ENCODE peak calls at places on chromosome 4, in six cellular contexts. One of them, this sample, is unnamed.

GRCh38 chr4:156298230-156298629 is 344.6 kb upstream of the CTSO start:
- DNase-seq in K562: no peak
- DNase-seq in HepG2: no peak
- DNase-seq in GM12878: no peak
- DNase-seq in SK-N-SH: no peak
- DNase-seq in H1: no peak
- DNase-seq in this sample: no peak

GRCh38 chr4:113684534-113685091 is 76.9 kb downstream of the CAMK2D start:
- DNase-seq in GM12878: no peak
- DNase-seq in H1: no peak
- DNase-seq in HepG2: peak
- DNase-seq in SK-N-SH: peak
- DNase-seq in K562: no peak
- DNase-seq in this sample: no peak

GRCh38 chr4:109803924-109804571 is 2.2 kb upstream of the CFI start:
- DNase-seq in GM12878: peak
- DNase-seq in K562: no peak
- DNase-seq in SK-N-SH: peak
- DNase-seq in H1: no peak
- DNase-seq in HepG2: peak
- DNase-seq in this sample: peak

GRCh38 chr4:151569650-151570049 is 160.7 kb downstream of the FHIP1A start:
- DNase-seq in H1: no peak
- DNase-seq in HepG2: no peak
- DNase-seq in SK-N-SH: no peak
- DNase-seq in GM12878: no peak
- DNase-seq in K562: no peak
- DNase-seq in this sample: no peak

GRCh38 chr4:107219681-107220080 is 183.6 kb upstream of the DKK2 start:
- DNase-seq in SK-N-SH: no peak
- DNase-seq in HepG2: no peak
- DNase-seq in H1: no peak
- DNase-seq in GM12878: no peak
- DNase-seq in K562: no peak
- DNase-seq in this sample: no peak

GRCh38 chr4:4377683-4378082 is 9.2 kb upstream of the NSG1 start:
- DNase-seq in H1: no peak
- DNase-seq in HepG2: no peak
- DNase-seq in GM12878: no peak
- DNase-seq in K562: no peak
- DNase-seq in SK-N-SH: no peak
- DNase-seq in this sample: no peak

GRCh38 chr4:152054731-152055130 is 293.9 kb upstream of the GATB start:
- DNase-seq in K562: no peak
- DNase-seq in GM12878: no peak
- DNase-seq in SK-N-SH: peak
- DNase-seq in HepG2: no peak
- DNase-seq in H1: no peak
- DNase-seq in this sample: no peak

GRCh38 chr4:173264245-173264959 is 69.8 kb downstream of the HMGB2 start:
- DNase-seq in GM12878: no peak
- DNase-seq in K562: peak
- DNase-seq in SK-N-SH: peak
- DNase-seq in H1: no peak
- DNase-seq in HepG2: no peak
- DNase-seq in this sample: no peak

GRCh38 chr4:17475481-17475880 is 36.4 kb downstream of the QDPR start:
- DNase-seq in K562: no peak
- DNase-seq in H1: no peak
- DNase-seq in GM12878: no peak
- DNase-seq in HepG2: no peak
- DNase-seq in SK-N-SH: peak
- DNase-seq in this sample: no peak

GRCh38 chr4:158782539-158783360 is 13.9 kb downstream of the FNIP2 start:
- DNase-seq in H1: no peak
- DNase-seq in GM12878: peak
- DNase-seq in HepG2: peak
- DNase-seq in SK-N-SH: no peak
- DNase-seq in K562: no peak
- DNase-seq in this sample: no peak

GRCh38 chr4:120722655-120723054 is 199.9 kb downstream of the PRDM5 start:
- DNase-seq in HepG2: no peak
- DNase-seq in GM12878: no peak
- DNase-seq in SK-N-SH: no peak
- DNase-seq in H1: no peak
- DNase-seq in K562: no peak
- DNase-seq in this sample: no peak

GRCh38 chr4:26713563-26714145 is 129.8 kb downstream of the TBC1D19 start:
- DNase-seq in HepG2: no peak
- DNase-seq in H1: no peak
- DNase-seq in SK-N-SH: no peak
- DNase-seq in GM12878: no peak
- DNase-seq in K562: no peak
- DNase-seq in this sample: no peak

GRCh38 chr4:4384837-4385236 is 2.1 kb upstream of the NSG1 start:
- DNase-seq in H1: peak
- DNase-seq in SK-N-SH: peak
- DNase-seq in HepG2: peak
- DNase-seq in K562: peak
- DNase-seq in GM12878: no peak
- DNase-seq in this sample: peak

GRCh38 chr4:92678292-92678691 is 374.5 kb downstream of the GRID2 start:
- DNase-seq in K562: no peak
- DNase-seq in H1: no peak
- DNase-seq in HepG2: no peak
- DNase-seq in SK-N-SH: no peak
- DNase-seq in GM12878: no peak
- DNase-seq in this sample: no peak

GRCh38 chr4:77418333-77418732 is 187.3 kb upstream of the CXCL13 start:
- DNase-seq in K562: no peak
- DNase-seq in SK-N-SH: peak
- DNase-seq in HepG2: no peak
- DNase-seq in H1: no peak
- DNase-seq in GM12878: no peak
- DNase-seq in this sample: peak

GRCh38 chr4:138110815-138111214 is 131.3 kb downstream of the SLC7A11 start:
- DNase-seq in HepG2: no peak
- DNase-seq in K562: no peak
- DNase-seq in H1: no peak
- DNase-seq in GM12878: no peak
- DNase-seq in SK-N-SH: no peak
- DNase-seq in this sample: no peak

DNA sequence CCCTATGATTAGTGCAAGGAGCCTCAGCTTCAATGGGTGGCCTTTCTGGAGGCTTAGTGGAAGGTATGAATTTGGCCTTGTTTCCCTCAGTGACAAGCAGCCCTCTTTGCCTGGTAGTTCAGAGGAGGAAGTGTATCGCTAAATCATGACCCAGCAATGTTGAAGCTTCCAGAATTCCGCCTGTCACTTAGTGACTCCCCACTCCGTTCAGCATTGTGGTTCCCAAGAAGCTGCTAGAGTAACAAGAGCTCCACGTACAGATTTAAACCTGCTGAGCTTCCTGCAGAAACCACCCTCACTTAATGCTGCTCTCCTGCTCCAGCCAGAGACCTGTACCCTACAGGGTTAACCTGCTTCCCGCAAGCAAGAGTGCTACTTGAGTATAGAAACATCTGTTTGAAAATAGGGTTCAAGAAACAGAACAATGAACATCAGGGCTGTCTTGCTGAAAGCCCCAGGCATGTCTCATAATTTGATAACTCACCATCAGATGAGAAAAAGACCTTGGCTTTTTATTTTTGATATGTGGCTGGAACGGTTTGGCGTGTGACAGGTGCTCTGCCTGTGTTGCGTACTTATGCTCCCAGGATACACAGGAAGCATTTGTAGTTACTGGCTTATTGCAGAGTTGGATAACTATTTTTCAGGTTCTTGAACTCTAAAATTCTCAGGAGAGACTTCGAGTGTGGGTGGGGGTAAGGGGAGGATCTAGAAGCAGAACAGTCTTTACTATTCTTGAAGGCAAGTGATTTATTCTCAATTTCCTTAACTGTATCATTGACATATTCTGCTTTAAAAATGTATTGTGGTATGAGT is 105.3 kb downstream of the UCHL1 start:
- DNase-seq in K562: no peak
- DNase-seq in H1: no peak
- DNase-seq in SK-N-SH: peak
- DNase-seq in HepG2: no peak
- DNase-seq in GM12878: no peak
- DNase-seq in this sample: no peak
- TF ChIP-seq JUND in K562: no peak
- TF ChIP-seq JUND in H1: no peak
- TF ChIP-seq JUND in SK-N-SH: no peak
- TF ChIP-seq JUND in HepG2: no peak
- TF ChIP-seq JUND in GM12878: no peak
- TF ChIP-seq JUND in this sample: no peak

GRCh38 chr4:10024303-10024702 is 3.0 kb upstream of the SLC2A9 start:
- DNase-seq in SK-N-SH: no peak
- DNase-seq in HepG2: no peak
- DNase-seq in GM12878: no peak
- DNase-seq in H1: no peak
- DNase-seq in K562: no peak
- DNase-seq in this sample: no peak

GRCh38 chr4:10020871-10021676 is at the start of gene SLC2A9:
- DNase-seq in H1: no peak
- DNase-seq in GM12878: no peak
- DNase-seq in K562: no peak
- DNase-seq in HepG2: peak
- DNase-seq in SK-N-SH: no peak
- DNase-seq in this sample: no peak

GRCh38 chr4:10023806-10024205 is 2.5 kb upstream of the SLC2A9 start:
- DNase-seq in GM12878: no peak
- DNase-seq in K562: no peak
- DNase-seq in HepG2: no peak
- DNase-seq in H1: no peak
- DNase-seq in SK-N-SH: no peak
- DNase-seq in this sample: no peak

GRCh38 chr4:10023050-10023419 is 1.7 kb upstream of the SLC2A9 start:
- DNase-seq in GM12878: no peak
- DNase-seq in K562: no peak
- DNase-seq in SK-N-SH: no peak
- DNase-seq in H1: no peak
- DNase-seq in HepG2: no peak
- DNase-seq in this sample: no peak

GRCh38 chr4:10022346-10023049 is 1.2 kb upstream of the SLC2A9 start:
- DNase-seq in GM12878: no peak
- DNase-seq in HepG2: no peak
- DNase-seq in H1: no peak
- DNase-seq in SK-N-SH: no peak
- DNase-seq in K562: no peak
- DNase-seq in this sample: no peak
- H3K27ac ChIP-seq in GM12878: no peak
- H3K27ac ChIP-seq in HepG2: peak
- H3K27ac ChIP-seq in H1: no peak
- H3K27ac ChIP-seq in SK-N-SH: no peak
- H3K27ac ChIP-seq in K562: no peak
- H3K27ac ChIP-seq in this sample: no peak

GRCh38 chr4:148441986-148442829 is at the start of gene NR3C2:
- DNase-seq in SK-N-SH: peak
- DNase-seq in H1: peak
- DNase-seq in HepG2: peak
- DNase-seq in K562: peak
- DNase-seq in GM12878: peak
- DNase-seq in this sample: peak

GRCh38 chr4:148444296-148445070 is 2.3 kb upstream of the NR3C2 start:
- DNase-seq in H1: no peak
- DNase-seq in HepG2: no peak
- DNase-seq in SK-N-SH: peak
- DNase-seq in K562: no peak
- DNase-seq in GM12878: no peak
- DNase-seq in this sample: no peak

GRCh38 chr4:148443550-148444295 is 1.5 kb upstream of the NR3C2 start:
- DNase-seq in H1: no peak
- DNase-seq in K562: no peak
- DNase-seq in SK-N-SH: peak
- DNase-seq in HepG2: no peak
- DNase-seq in GM12878: no peak
- DNase-seq in this sample: no peak

GRCh38 chr4:148441624-148441985 is 609 bp downstream of the NR3C2 start:
- DNase-seq in GM12878: no peak
- DNase-seq in SK-N-SH: peak
- DNase-seq in H1: no peak
- DNase-seq in HepG2: no peak
- DNase-seq in K562: no peak
- DNase-seq in this sample: no peak

GRCh38 chr4:148442830-148443549 is 776 bp upstream of the NR3C2 start:
- DNase-seq in H1: no peak
- DNase-seq in SK-N-SH: peak
- DNase-seq in K562: no peak
- DNase-seq in HepG2: no peak
- DNase-seq in GM12878: no peak
- DNase-seq in this sample: no peak
- TF ChIP-seq JUND in H1: no peak
- TF ChIP-seq JUND in SK-N-SH: no peak
- TF ChIP-seq JUND in K562: no peak
- TF ChIP-seq JUND in HepG2: no peak
- TF ChIP-seq JUND in GM12878: no peak
- TF ChIP-seq JUND in this sample: no peak

GRCh38 chr4:3179126-3179706 is 69.7 kb upstream of the MSANTD1 start:
- DNase-seq in H1: no peak
- DNase-seq in SK-N-SH: no peak
- DNase-seq in HepG2: peak
- DNase-seq in GM12878: no peak
- DNase-seq in K562: no peak
- DNase-seq in this sample: no peak

GRCh38 chr4:3174371-3175338 is 74.3 kb upstream of the MSANTD1 start:
- DNase-seq in SK-N-SH: no peak
- DNase-seq in GM12878: no peak
- DNase-seq in K562: no peak
- DNase-seq in HepG2: no peak
- DNase-seq in H1: no peak
- DNase-seq in this sample: no peak

GRCh38 chr4:3178351-3178750 is 70.6 kb upstream of the MSANTD1 start:
- DNase-seq in H1: no peak
- DNase-seq in HepG2: no peak
- DNase-seq in K562: no peak
- DNase-seq in GM12878: no peak
- DNase-seq in SK-N-SH: no peak
- DNase-seq in this sample: no peak

GRCh38 chr4:3176625-3177229 is 72.2 kb upstream of the MSANTD1 start:
- DNase-seq in HepG2: no peak
- DNase-seq in H1: no peak
- DNase-seq in K562: no peak
- DNase-seq in GM12878: no peak
- DNase-seq in SK-N-SH: no peak
- DNase-seq in this sample: no peak

GRCh38 chr4:3177905-3178304 is 71.1 kb upstream of the MSANTD1 start:
- DNase-seq in HepG2: no peak
- DNase-seq in H1: no peak
- DNase-seq in K562: no peak
- DNase-seq in GM12878: no peak
- DNase-seq in SK-N-SH: no peak
- DNase-seq in this sample: no peak
- H3K27ac ChIP-seq in HepG2: no peak
- H3K27ac ChIP-seq in H1: no peak
- H3K27ac ChIP-seq in K562: no peak
- H3K27ac ChIP-seq in GM12878: no peak
- H3K27ac ChIP-seq in SK-N-SH: no peak
- H3K27ac ChIP-seq in this sample: no peak

This sample was measured in HCT116.